ENCODE peak calls at places on chromosome 18, in six cellular contexts. One of them, this sample, is unnamed.

GRCh38 chr18:46042571-46043123 is 29.4 kb downstream of the PSTPIP2 start:
- DNase-seq in ELR: no peak
- DNase-seq in naive thymus-derived CD8-positive, alpha-beta T cell: no peak
- DNase-seq in mammary epithelial cell: peak; percentile 92
- DNase-seq in AG04450: no peak
- DNase-seq in effector memory CD8-positive, alpha-beta T cell: no peak
- DNase-seq in this sample: peak; percentile 55

GRCh38 chr18:48594725-48595124 is 55.9 kb downstream of the CTIF start:
- DNase-seq in ELR: no peak
- DNase-seq in naive thymus-derived CD8-positive, alpha-beta T cell: no peak
- DNase-seq in mammary epithelial cell: no peak
- DNase-seq in AG04450: no peak
- DNase-seq in effector memory CD8-positive, alpha-beta T cell: no peak
- DNase-seq in this sample: peak; percentile 30

GRCh38 chr18:78192044-78192443 is 787.6 kb upstream of the SALL3 start:
- DNase-seq in ELR: no peak
- DNase-seq in naive thymus-derived CD8-positive, alpha-beta T cell: no peak
- DNase-seq in mammary epithelial cell: no peak
- DNase-seq in AG04450: no peak
- DNase-seq in effector memory CD8-positive, alpha-beta T cell: no peak
- DNase-seq in this sample: peak; percentile 24

GRCh38 chr18:68418881-68419280 is 296.0 kb downstream of the TMX3 start:
- DNase-seq in ELR: peak; percentile 89
- DNase-seq in naive thymus-derived CD8-positive, alpha-beta T cell: no peak
- DNase-seq in mammary epithelial cell: peak; percentile 49
- DNase-seq in AG04450: peak; percentile 69
- DNase-seq in effector memory CD8-positive, alpha-beta T cell: no peak
- DNase-seq in this sample: peak; percentile 68

GRCh38 chr18:79789091-79789891 is 8.4 kb upstream of the KCNG2 start:
- DNase-seq in ELR: no peak
- DNase-seq in naive thymus-derived CD8-positive, alpha-beta T cell: no peak
- DNase-seq in mammary epithelial cell: no peak
- DNase-seq in AG04450: no peak
- DNase-seq in effector memory CD8-positive, alpha-beta T cell: no peak
- DNase-seq in this sample: no peak

GRCh38 chr18:56146565-56146964 is 491.8 kb downstream of the TXNL1 start:
- DNase-seq in ELR: peak; percentile 38
- DNase-seq in naive thymus-derived CD8-positive, alpha-beta T cell: no peak
- DNase-seq in mammary epithelial cell: peak; percentile 25
- DNase-seq in AG04450: no peak
- DNase-seq in effector memory CD8-positive, alpha-beta T cell: no peak
- DNase-seq in this sample: peak; percentile 51

GRCh38 chr18:68803371-68803770 is 5.5 kb downstream of the CCDC102B start:
- DNase-seq in ELR: no peak
- DNase-seq in naive thymus-derived CD8-positive, alpha-beta T cell: no peak
- DNase-seq in mammary epithelial cell: no peak
- DNase-seq in AG04450: peak; percentile 84
- DNase-seq in effector memory CD8-positive, alpha-beta T cell: no peak
- DNase-seq in this sample: no peak

GRCh38 chr18:79588131-79588635 is 91.4 kb upstream of the CTDP1 start:
- DNase-seq in ELR: no peak
- DNase-seq in naive thymus-derived CD8-positive, alpha-beta T cell: no peak
- DNase-seq in mammary epithelial cell: no peak
- DNase-seq in AG04450: no peak
- DNase-seq in effector memory CD8-positive, alpha-beta T cell: no peak
- DNase-seq in this sample: no peak

GRCh38 chr18:44852818-44853217 is 172.1 kb downstream of the SETBP1 start:
- DNase-seq in ELR: no peak
- DNase-seq in naive thymus-derived CD8-positive, alpha-beta T cell: no peak
- DNase-seq in mammary epithelial cell: no peak
- DNase-seq in AG04450: no peak
- DNase-seq in effector memory CD8-positive, alpha-beta T cell: no peak
- DNase-seq in this sample: no peak

GRCh38 chr18:74528913-74529312 is 5.4 kb upstream of the CNDP1 start:
- DNase-seq in ELR: no peak
- DNase-seq in naive thymus-derived CD8-positive, alpha-beta T cell: no peak
- DNase-seq in mammary epithelial cell: no peak
- DNase-seq in AG04450: no peak
- DNase-seq in effector memory CD8-positive, alpha-beta T cell: no peak
- DNase-seq in this sample: no peak

GRCh38 chr18:79736230-79736629 is 56.6 kb downstream of the CTDP1 start:
- DNase-seq in ELR: no peak
- DNase-seq in naive thymus-derived CD8-positive, alpha-beta T cell: no peak
- DNase-seq in mammary epithelial cell: no peak
- DNase-seq in AG04450: no peak
- DNase-seq in effector memory CD8-positive, alpha-beta T cell: no peak
- DNase-seq in this sample: no peak

GRCh38 chr18:50805732-50806131 is 14.1 kb downstream of the MRO start:
- DNase-seq in ELR: no peak
- DNase-seq in naive thymus-derived CD8-positive, alpha-beta T cell: no peak
- DNase-seq in mammary epithelial cell: peak; percentile 42
- DNase-seq in AG04450: no peak
- DNase-seq in effector memory CD8-positive, alpha-beta T cell: no peak
- DNase-seq in this sample: peak; percentile 81

GRCh38 chr18:7291046-7291445 is 60.2 kb downstream of the LRRC30 start:
- DNase-seq in ELR: no peak
- DNase-seq in naive thymus-derived CD8-positive, alpha-beta T cell: no peak
- DNase-seq in mammary epithelial cell: no peak
- DNase-seq in AG04450: no peak
- DNase-seq in effector memory CD8-positive, alpha-beta T cell: no peak
- DNase-seq in this sample: no peak

This sample was measured in epithelial cell of esophagus.